ENCODE peak calls at places on chromosome 14, in six cellular contexts. E, S, C, U, Y and G are unnamed samples.

GRCh38 chr14:55756078-55756477 is 176.1 kb downstream of the KTN1 start:
- DNase-seq in E (no peak), S (no peak), C (no peak), U (no peak), Y (no peak), G (no peak)

GRCh38 chr14:36784541-36784940 is 122.9 kb downstream of the PAX9 start:
- DNase-seq in E (no peak), S (no peak), C (no peak), U (no peak), Y (no peak), G (no peak)

GRCh38 chr14:73780391-73780790 is 66.2 kb upstream of the PNMA1 start:
- DNase-seq in E (no peak), S (no peak), C (no peak), U (no peak), Y (no peak), G (no peak)

GRCh38 chr14:35949933-35950332 is 123.8 kb downstream of the BRMS1L start:
- DNase-seq in E (no peak), S (no peak), C (peak), U (no peak), Y (no peak), G (no peak)

GRCh38 chr14:87034680-87035079 is 958.3 kb downstream of the GALC start:
- DNase-seq in E (no peak), S (no peak), C (no peak), U (no peak), Y (no peak), G (no peak)

GRCh38 chr14:37262649-37263048 is 64.9 kb downstream of the MIPOL1 start:
- DNase-seq in E (no peak), S (no peak), C (peak), U (no peak), Y (no peak), G (no peak)

GRCh38 chr14:39884091-39884490 is 451.9 kb upstream of the FBXO33 start:
- DNase-seq in E (no peak), S (no peak), C (no peak), U (no peak), Y (no peak), G (no peak)

GRCh38 chr14:77141592-77142288 is at the start of gene ZDHHC22:
- DNase-seq in E (no peak), S (no peak), C (no peak), U (no peak), Y (no peak), G (peak)

GRCh38 chr14:91036741-91037469 is 23.5 kb downstream of the RPS6KA5 start:
- DNase-seq in E (no peak), S (no peak), C (no peak), U (no peak), Y (no peak), G (no peak)

GRCh38 chr14:63551338-63551737 is 8.2 kb upstream of the PPP2R5E start:
- DNase-seq in E (no peak), S (no peak), C (no peak), U (no peak), Y (no peak), G (no peak)

GRCh38 chr14:21039585-21040369 is 2.4 kb upstream of the RNASE7 start:
- DNase-seq in E (peak), S (peak), C (peak), U (no peak), Y (peak), G (no peak)

GRCh38 chr14:103880334-103880985 is 33.1 kb upstream of the PPP1R13B start:
- DNase-seq in E (peak), S (peak), C (peak), U (peak), Y (peak), G (no peak)

GRCh38 chr14:95520346-95520745 is 3.9 kb upstream of the SYNE3 start:
- DNase-seq in E (no peak), S (no peak), C (no peak), U (no peak), Y (no peak), G (no peak)

GRCh38 chr14:59098377-59098776 is 90.1 kb upstream of the DAAM1 start:
- DNase-seq in E (no peak), S (peak), C (no peak), U (no peak), Y (no peak), G (no peak)

GRCh38 chr14:95471526-95472304 is 44.7 kb downstream of the SYNE3 start:
- DNase-seq in E (peak), S (no peak), C (no peak), U (no peak), Y (no peak), G (no peak)

GRCh38 chr14:30214456-30215090 is 286.9 kb upstream of the PRKD1 start:
- DNase-seq in E (no peak), S (peak), C (peak), U (no peak), Y (peak), G (peak)

GRCh38 chr14:36319899-36320209 is 583 bp downstream of the MBIP start:
- DNase-seq in E (no peak), S (no peak), C (no peak), U (no peak), Y (no peak), G (no peak)

GRCh38 chr14:95346820-95347219 is 27.1 kb upstream of the CLMN start:
- DNase-seq in E (no peak), S (no peak), C (no peak), U (no peak), Y (peak), G (no peak)

GRCh38 chr14:22474730-22475351 is 114.2 kb downstream of the DAD1 start:
- DNase-seq in E (no peak), S (no peak), C (no peak), U (no peak), Y (no peak), G (no peak)

GRCh38 chr14:30657050-30657449 is 34.9 kb downstream of the SCFD1 start:
- DNase-seq in E (no peak), S (no peak), C (no peak), U (no peak), Y (no peak), G (no peak)

GRCh38 chr14:94665121-94665520 is 52.9 kb downstream of the SERPINA3 start:
- DNase-seq in E (no peak), S (no peak), C (no peak), U (peak), Y (no peak), G (no peak)

GRCh38 chr14:20143911-20144310 is 5.3 kb downstream of the OR4N5 start:
- DNase-seq in E (no peak), S (no peak), C (no peak), U (no peak), Y (no peak), G (no peak)

GRCh38 chr14:45891417-45892080 is 638.5 kb upstream of the MIS18BP1 start:
- DNase-seq in E (peak), S (no peak), C (peak), U (no peak), Y (no peak), G (no peak)

GRCh38 chr14:76936483-76936882 is 92.0 kb downstream of the IRF2BPL start:
- DNase-seq in E (peak), S (no peak), C (no peak), U (no peak), Y (no peak), G (no peak)

GRCh38 chr14:93643676-93644075 is 144.6 kb downstream of the PRIMA1 start:
- DNase-seq in E (no peak), S (no peak), C (no peak), U (no peak), Y (no peak), G (no peak)

GRCh38 chr14:93654599-93654998 is 133.7 kb downstream of the PRIMA1 start:
- DNase-seq in E (no peak), S (no peak), C (no peak), U (no peak), Y (no peak), G (no peak)

GRCh38 chr14:93643127-93643526 is 145.2 kb downstream of the PRIMA1 start:
- DNase-seq in E (no peak), S (no peak), C (no peak), U (no peak), Y (no peak), G (no peak)

GRCh38 chr14:93648440-93649168 is 139.7 kb downstream of the PRIMA1 start:
- DNase-seq in E (no peak), S (no peak), C (peak), U (no peak), Y (no peak), G (no peak)
- TF ChIP-seq CTCF in E (no peak), S (no peak), C (peak), U (no peak), Y (peak), G (peak)

GRCh38 chr14:51504626-51505025 is 147.1 kb upstream of the FRMD6 start:
- DNase-seq in E (no peak), S (no peak), C (no peak), U (no peak), Y (no peak), G (no peak)
- TF ChIP-seq CTCF in E (no peak), S (no peak), C (no peak), U (no peak), Y (no peak), G (no peak)

GRCh38 chr14:25233613-25234012 is 183.7 kb upstream of the STXBP6 start:
- DNase-seq in E (no peak), S (no peak), C (no peak), U (no peak), Y (no peak), G (no peak)

GRCh38 chr14:25239170-25239569 is 189.2 kb upstream of the STXBP6 start:
- DNase-seq in E (no peak), S (no peak), C (no peak), U (no peak), Y (no peak), G (no peak)

DNA sequence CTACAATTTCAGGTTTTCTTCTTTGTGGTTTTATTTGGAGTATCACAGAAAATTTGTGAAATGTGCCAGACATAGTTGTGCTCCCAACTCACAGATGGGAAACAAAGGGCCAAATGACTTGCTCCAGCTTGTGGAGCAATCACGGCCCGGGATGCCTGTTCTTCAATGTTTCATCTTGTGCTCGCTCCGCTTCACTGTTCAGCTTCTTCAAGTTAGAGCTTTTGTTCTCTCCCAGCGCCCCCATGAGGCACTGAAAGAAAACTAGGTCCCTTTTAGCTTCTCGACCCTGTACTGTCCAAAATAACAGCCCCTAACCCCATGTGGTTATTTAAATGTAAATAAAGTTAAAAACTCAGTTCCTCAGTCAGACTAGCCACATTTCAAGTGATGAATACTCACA is 187.9 kb upstream of the STXBP6 start:
- DNase-seq in E (no peak), S (no peak), C (peak), U (no peak), Y (no peak), G (no peak)
- TF ChIP-seq CTCF in E (no peak), S (peak), C (peak), U (no peak), Y (no peak), G (no peak)

DNA sequence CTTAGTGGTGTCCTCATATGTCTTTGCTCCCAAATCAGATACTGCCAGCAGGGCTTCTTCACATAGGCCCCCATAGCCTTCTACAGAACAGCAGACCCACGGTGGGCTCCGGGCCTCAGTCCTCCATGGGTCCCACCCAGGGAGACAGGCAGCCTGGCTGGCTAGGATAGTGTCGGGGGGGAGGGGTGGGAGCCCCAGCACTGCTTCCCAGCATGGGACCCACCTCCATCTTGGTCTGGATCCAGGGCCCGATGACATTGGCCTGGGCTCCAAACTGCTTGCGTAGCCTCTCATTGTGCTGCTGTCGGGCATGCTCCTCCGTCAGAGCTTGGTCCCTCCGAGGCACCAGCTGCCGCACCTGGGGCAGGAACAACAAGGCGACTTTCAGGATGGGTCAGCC is 89.4 kb upstream of the ZFP36L1 start:
- DNase-seq in E (no peak), S (no peak), C (no peak), U (no peak), Y (no peak), G (no peak)
- TF ChIP-seq CTCF in E (no peak), S (no peak), C (no peak), U (no peak), Y (no peak), G (no peak)

GRCh38 chr14:75229576-75229922 is 49.1 kb upstream of the FOS start:
- DNase-seq in E (no peak), S (no peak), C (no peak), U (no peak), Y (no peak), G (no peak)

GRCh38 chr14:75232597-75232996 is 46.0 kb upstream of the FOS start:
- DNase-seq in E (no peak), S (no peak), C (no peak), U (no peak), Y (no peak), G (no peak)

GRCh38 chr14:75226755-75227544 is 50.5 kb upstream of the TMED10 start:
- DNase-seq in E (no peak), S (no peak), C (no peak), U (no peak), Y (no peak), G (no peak)

GRCh38 chr14:75231320-75231719 is 47.3 kb upstream of the FOS start:
- DNase-seq in E (no peak), S (no peak), C (no peak), U (no peak), Y (no peak), G (no peak)

DNA sequence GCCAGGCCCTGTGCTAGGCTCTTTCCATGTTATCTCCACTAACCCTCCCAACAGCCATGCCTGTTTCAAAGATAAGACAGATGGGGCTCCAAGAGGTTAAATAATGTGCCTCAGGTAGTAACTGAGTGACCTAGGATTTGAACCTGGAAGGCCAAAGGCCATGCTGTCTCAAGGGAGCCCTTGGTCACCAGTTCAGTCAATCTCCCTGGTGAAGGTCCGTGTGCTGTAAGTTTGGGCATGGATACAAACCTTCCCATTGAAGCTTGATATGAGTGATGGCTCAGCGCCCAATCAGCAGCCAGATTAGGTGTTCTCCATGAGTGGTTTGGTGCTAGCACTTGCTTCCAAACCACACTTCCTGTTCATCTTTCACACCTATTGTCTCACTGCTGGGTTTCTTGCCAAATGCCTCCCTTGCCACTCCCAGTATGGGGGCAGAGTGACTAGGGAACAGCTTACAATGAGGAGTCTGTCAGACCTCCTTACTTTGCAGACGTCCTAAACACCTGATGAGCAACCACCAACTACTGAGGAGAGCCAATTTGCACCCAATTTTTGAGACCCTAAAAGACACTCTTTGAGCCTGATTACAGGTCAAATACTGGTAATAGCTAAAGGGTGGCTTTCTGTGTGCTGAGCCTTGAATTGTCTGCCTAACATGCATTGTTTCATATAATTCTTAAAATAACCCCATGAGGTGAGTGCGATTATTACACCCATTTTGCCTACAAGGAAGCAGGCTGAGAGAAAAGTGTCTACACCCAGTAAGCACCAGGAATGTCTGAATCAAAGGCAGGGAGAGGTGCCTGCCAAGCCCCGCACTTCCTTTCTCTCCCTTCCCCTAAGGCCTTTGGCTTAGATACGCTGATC is 48.5 kb upstream of the FOS start:
- DNase-seq in E (no peak), S (peak), C (peak), U (no peak), Y (peak), G (no peak)
- TF ChIP-seq CTCF in E (no peak), S (peak), C (no peak), U (no peak), Y (peak), G (no peak)

GRCh38 chr14:74879427-74880180 is 2.1 kb upstream of the DLST start:
- DNase-seq in E (no peak), S (no peak), C (peak), U (no peak), Y (no peak), G (no peak)

GRCh38 chr14:74881425-74882102 is at the start of gene DLST:
- DNase-seq in E (peak), S (peak), C (peak), U (peak), Y (peak), G (peak)

GRCh38 chr14:74886001-74886400 is 4.3 kb downstream of the DLST start:
- DNase-seq in E (no peak), S (peak), C (peak), U (no peak), Y (no peak), G (no peak)

GRCh38 chr14:74882103-74882920 is 596 bp downstream of the DLST start:
- DNase-seq in E (no peak), S (peak), C (peak), U (no peak), Y (no peak), G (no peak)
- TF ChIP-seq CTCF in E (no peak), S (no peak), C (no peak), U (no peak), Y (no peak), G (no peak)

GRCh38 chr14:54191846-54192245 is 205.0 kb upstream of the CDKN3 start:
- DNase-seq in E (no peak), S (no peak), C (no peak), U (no peak), Y (no peak), G (no peak)

GRCh38 chr14:54194501-54194900 is 202.3 kb upstream of the CDKN3 start:
- DNase-seq in E (no peak), S (no peak), C (no peak), U (no peak), Y (no peak), G (no peak)

GRCh38 chr14:54189358-54190354 is 207.2 kb upstream of the CDKN3 start:
- DNase-seq in E (no peak), S (peak), C (no peak), U (no peak), Y (no peak), G (no peak)

GRCh38 chr14:54193871-54194270 is 202.9 kb upstream of the CDKN3 start:
- DNase-seq in E (no peak), S (no peak), C (no peak), U (no peak), Y (no peak), G (no peak)

GRCh38 chr14:54192610-54193009 is 204.2 kb upstream of the CDKN3 start:
- DNase-seq in E (no peak), S (no peak), C (no peak), U (no peak), Y (no peak), G (no peak)
- TF ChIP-seq CTCF in E (no peak), S (no peak), C (no peak), U (no peak), Y (no peak), G (no peak)

GRCh38 chr14:99231181-99231849 is 40.7 kb downstream of the BCL11B start:
- DNase-seq in E (no peak), S (no peak), C (peak), U (no peak), Y (no peak), G (no peak)

GRCh38 chr14:99229654-99230215 is 42.3 kb downstream of the BCL11B start:
- DNase-seq in E (no peak), S (no peak), C (no peak), U (no peak), Y (no peak), G (no peak)

GRCh38 chr14:99231850-99232401 is 40.1 kb downstream of the BCL11B start:
- DNase-seq in E (peak), S (no peak), C (peak), U (no peak), Y (peak), G (no peak)

GRCh38 chr14:99232406-99233214 is 39.4 kb downstream of the BCL11B start:
- DNase-seq in E (no peak), S (no peak), C (no peak), U (no peak), Y (no peak), G (no peak)

DNA sequence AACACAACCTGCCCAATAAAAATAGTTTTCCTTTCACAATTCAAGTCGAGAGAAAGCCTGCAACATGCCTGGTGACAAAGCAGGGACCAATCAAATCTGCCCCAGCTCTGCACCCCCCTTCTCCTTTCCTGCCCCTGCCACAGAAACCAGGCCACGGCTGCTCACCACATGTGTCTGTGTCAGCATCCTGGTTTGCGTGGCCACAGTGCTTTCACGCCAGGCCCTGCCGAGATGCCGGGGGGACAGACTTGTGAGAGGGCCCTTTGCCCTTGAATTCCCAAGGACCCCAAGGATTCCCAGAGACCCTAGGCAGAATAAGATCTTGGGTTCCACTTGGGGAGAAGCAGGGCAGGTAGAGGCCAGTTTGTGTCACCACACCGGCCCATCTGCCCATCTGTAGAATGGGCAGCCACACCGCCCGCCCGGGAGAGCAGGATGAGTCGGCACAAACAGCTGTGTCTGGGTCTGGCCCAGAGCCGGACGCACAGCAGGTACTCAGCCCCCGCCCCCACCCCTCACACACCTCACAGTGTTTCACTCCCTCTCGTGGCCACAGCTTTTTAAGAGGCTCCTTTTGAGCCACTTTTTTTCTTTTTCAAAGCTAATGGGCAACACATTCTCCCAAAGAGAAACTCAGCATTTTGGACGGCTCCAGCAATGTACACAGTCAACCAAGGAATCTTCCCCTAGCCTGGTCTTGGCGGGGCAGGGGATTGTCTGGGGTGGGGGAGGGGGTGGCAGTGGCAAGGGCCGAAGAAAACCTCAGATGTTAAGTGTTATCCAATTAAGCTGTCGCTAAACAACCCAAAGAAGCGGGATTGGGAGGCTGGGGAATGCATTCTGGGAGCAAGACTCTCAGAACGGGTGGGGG is 41.5 kb downstream of the BCL11B start:
- DNase-seq in E (no peak), S (no peak), C (peak), U (no peak), Y (peak), G (no peak)
- TF ChIP-seq CTCF in E (no peak), S (peak), C (peak), U (no peak), Y (no peak), G (no peak)